ENCODE peak calls at places on chromosomes 6 and 20, in eight cellular contexts. K is mucosa of descending colon, X is nephron progenitor cell, J is endodermal cell, M is tibial artery, A is stomach, N is lower lobe of right lung, Q is AG10803. U is an unnamed sample.

GRCh38 chr6:84065718-84066290 is 32.2 kb downstream of the MRAP2 start:
- DNase-seq in K (no peak), X (no peak), J (no peak), M (no peak), A (no peak), N (no peak), Q (peak), U (no peak)

GRCh38 chr6:155628315-155628714 is 172.7 kb upstream of the NOX3 start:
- DNase-seq in K (no peak), X (no peak), J (no peak), M (no peak), A (no peak), N (no peak), Q (no peak), U (no peak)

GRCh38 chr20:3314391-3314790 is 75.4 kb upstream of the SLC4A11 start:
- DNase-seq in K (no peak), X (no peak), J (no peak), M (no peak), A (no peak), N (no peak), Q (no peak), U (no peak)

GRCh38 chr6:90044182-90044832 is 150.0 kb downstream of the GJA10 start:
- DNase-seq in K (no peak), X (no peak), J (no peak), M (no peak), A (no peak), N (no peak), Q (no peak), U (no peak)

GRCh38 chr6:87291879-87292278 is 30.5 kb upstream of the SMIM8 start:
- DNase-seq in K (no peak), X (no peak), J (no peak), M (no peak), A (no peak), N (no peak), Q (no peak), U (no peak)

GRCh38 chr20:2558581-2559301 is 22.4 kb downstream of the TMC2 start:
- DNase-seq in K (no peak), X (peak), J (peak), M (no peak), A (no peak), N (no peak), Q (no peak), U (peak)

GRCh38 chr6:34973547-34974248 is 84.6 kb downstream of the ANKS1A start:
- DNase-seq in K (no peak), X (no peak), J (no peak), M (no peak), A (no peak), N (no peak), Q (no peak), U (no peak)

GRCh38 chr6:21201181-21201580 is 392.4 kb upstream of the SOX4 start:
- DNase-seq in K (no peak), X (no peak), J (no peak), M (no peak), A (no peak), N (no peak), Q (no peak), U (no peak)

GRCh38 chr6:76422814-76423213 is 350.4 kb upstream of the IMPG1 start:
- DNase-seq in K (no peak), X (no peak), J (peak), M (no peak), A (no peak), N (no peak), Q (no peak), U (no peak)

GRCh38 chr20:57655812-57656161 is 35.6 kb upstream of the ZBP1 start:
- DNase-seq in K (peak), X (no peak), J (no peak), M (no peak), A (peak), N (no peak), Q (no peak), U (no peak)

GRCh38 chr20:50434653-50435396 is 75.4 kb upstream of the PTPN1 start:
- DNase-seq in K (no peak), X (no peak), J (peak), M (no peak), A (no peak), N (no peak), Q (peak), U (no peak)

GRCh38 chr6:105204331-105204730 is 24.5 kb upstream of the POPDC3 start:
- DNase-seq in K (no peak), X (no peak), J (no peak), M (no peak), A (no peak), N (no peak), Q (peak), U (no peak)

GRCh38 chr6:111482236-111482958 is 621 bp downstream of the REV3L start:
- DNase-seq in K (peak), X (peak), J (peak), M (peak), A (peak), N (peak), Q (peak), U (peak)

GRCh38 chr6:97077380-97077779 is 152.9 kb downstream of the KLHL32 start:
- DNase-seq in K (no peak), X (no peak), J (no peak), M (no peak), A (no peak), N (no peak), Q (no peak), U (no peak)

GRCh38 chr20:11130554-11131166 is 456.9 kb upstream of the JAG1 start:
- DNase-seq in K (no peak), X (no peak), J (no peak), M (no peak), A (no peak), N (no peak), Q (no peak), U (no peak)

GRCh38 chr6:22372922-22373321 is 76.1 kb upstream of the PRL start:
- DNase-seq in K (no peak), X (no peak), J (no peak), M (no peak), A (no peak), N (no peak), Q (no peak), U (no peak)

GRCh38 chr20:57735831-57736737 is 26.3 kb upstream of the PMEPA1 start:
- DNase-seq in K (no peak), X (no peak), J (no peak), M (no peak), A (no peak), N (peak), Q (no peak), U (no peak)

GRCh38 chr20:4056880-4057279 is 41.5 kb upstream of the RNF24 start:
- DNase-seq in K (no peak), X (no peak), J (peak), M (no peak), A (no peak), N (no peak), Q (no peak), U (no peak)

GRCh38 chr6:147384737-147385710 is 123.5 kb upstream of the SAMD5 start:
- DNase-seq in K (no peak), X (no peak), J (no peak), M (no peak), A (no peak), N (no peak), Q (no peak), U (no peak)

GRCh38 chr20:61739086-61739831 is 326.4 kb downstream of the TAF4 start:
- DNase-seq in K (no peak), X (no peak), J (no peak), M (no peak), A (no peak), N (peak), Q (no peak), U (no peak)

GRCh38 chr20:42754713-42755112 is 435.0 kb downstream of the PTPRT start:
- DNase-seq in K (no peak), X (no peak), J (no peak), M (no peak), A (no peak), N (peak), Q (no peak), U (no peak)

GRCh38 chr6:1636971-1637871 is 27.5 kb downstream of the FOXC1 start:
- DNase-seq in K (no peak), X (no peak), J (peak), M (no peak), A (peak), N (no peak), Q (no peak), U (no peak)

GRCh38 chr20:48682529-48683385 is 145.0 kb downstream of the PREX1 start:
- DNase-seq in K (peak), X (peak), J (peak), M (peak), A (peak), N (peak), Q (peak), U (peak)

GRCh38 chr6:53811082-53811481 is 16.3 kb downstream of the LRRC1 start:
- DNase-seq in K (peak), X (no peak), J (peak), M (no peak), A (peak), N (peak), Q (peak), U (peak)

GRCh38 chr20:46302119-46302518 is 6.2 kb downstream of the CDH22 start:
- DNase-seq in K (no peak), X (no peak), J (no peak), M (no peak), A (no peak), N (no peak), Q (no peak), U (no peak)

GRCh38 chr6:144330588-144330987 is 45.5 kb downstream of the UTRN start:
- DNase-seq in K (no peak), X (no peak), J (peak), M (no peak), A (peak), N (peak), Q (no peak), U (peak)

GRCh38 chr6:158596861-158597260 is 37.0 kb downstream of the TMEM181 start:
- DNase-seq in K (no peak), X (no peak), J (no peak), M (no peak), A (no peak), N (no peak), Q (no peak), U (no peak)

GRCh38 chr6:159910342-159910741 is 19.6 kb downstream of the MAS1 start:
- DNase-seq in K (no peak), X (no peak), J (no peak), M (no peak), A (no peak), N (no peak), Q (no peak), U (no peak)

GRCh38 chr20:37760322-37760721 is 66.5 kb downstream of the CTNNBL1 start:
- DNase-seq in K (no peak), X (no peak), J (no peak), M (no peak), A (no peak), N (no peak), Q (no peak), U (no peak)

GRCh38 chr20:37756234-37756633 is 62.4 kb downstream of the CTNNBL1 start:
- DNase-seq in K (no peak), X (no peak), J (no peak), M (no peak), A (no peak), N (no peak), Q (no peak), U (no peak)

GRCh38 chr20:37759761-37760209 is 66.0 kb downstream of the CTNNBL1 start:
- DNase-seq in K (no peak), X (no peak), J (no peak), M (no peak), A (no peak), N (no peak), Q (no peak), U (no peak)

GRCh38 chr20:37757550-37757949 is 63.7 kb downstream of the CTNNBL1 start:
- DNase-seq in K (no peak), X (no peak), J (peak), M (no peak), A (no peak), N (no peak), Q (no peak), U (no peak)

GRCh38 chr20:37758332-37758731 is 64.5 kb downstream of the CTNNBL1 start:
- DNase-seq in K (no peak), X (peak), J (peak), M (no peak), A (no peak), N (no peak), Q (no peak), U (no peak)
- TF ChIP-seq CTCF in K (peak), X (peak), J (peak), M (no peak), A (no peak), N (no peak), Q (no peak), U (no peak)

GRCh38 chr20:40532103-40532502 is 156.9 kb downstream of the MAFB start:
- DNase-seq in K (no peak), X (peak), J (peak), M (no peak), A (no peak), N (no peak), Q (no peak), U (no peak)
- TF ChIP-seq CTCF in K (no peak), X (peak), J (peak), M (no peak), A (no peak), N (peak), Q (peak), U (no peak)

GRCh38 chr6:13528777-13529343 is 41.5 kb upstream of the GFOD1 start:
- DNase-seq in K (no peak), X (no peak), J (peak), M (no peak), A (no peak), N (no peak), Q (no peak), U (no peak)
- TF ChIP-seq CTCF in K (no peak), X (no peak), J (no peak), M (no peak), A (no peak), N (no peak), Q (no peak), U (no peak)

DNA sequence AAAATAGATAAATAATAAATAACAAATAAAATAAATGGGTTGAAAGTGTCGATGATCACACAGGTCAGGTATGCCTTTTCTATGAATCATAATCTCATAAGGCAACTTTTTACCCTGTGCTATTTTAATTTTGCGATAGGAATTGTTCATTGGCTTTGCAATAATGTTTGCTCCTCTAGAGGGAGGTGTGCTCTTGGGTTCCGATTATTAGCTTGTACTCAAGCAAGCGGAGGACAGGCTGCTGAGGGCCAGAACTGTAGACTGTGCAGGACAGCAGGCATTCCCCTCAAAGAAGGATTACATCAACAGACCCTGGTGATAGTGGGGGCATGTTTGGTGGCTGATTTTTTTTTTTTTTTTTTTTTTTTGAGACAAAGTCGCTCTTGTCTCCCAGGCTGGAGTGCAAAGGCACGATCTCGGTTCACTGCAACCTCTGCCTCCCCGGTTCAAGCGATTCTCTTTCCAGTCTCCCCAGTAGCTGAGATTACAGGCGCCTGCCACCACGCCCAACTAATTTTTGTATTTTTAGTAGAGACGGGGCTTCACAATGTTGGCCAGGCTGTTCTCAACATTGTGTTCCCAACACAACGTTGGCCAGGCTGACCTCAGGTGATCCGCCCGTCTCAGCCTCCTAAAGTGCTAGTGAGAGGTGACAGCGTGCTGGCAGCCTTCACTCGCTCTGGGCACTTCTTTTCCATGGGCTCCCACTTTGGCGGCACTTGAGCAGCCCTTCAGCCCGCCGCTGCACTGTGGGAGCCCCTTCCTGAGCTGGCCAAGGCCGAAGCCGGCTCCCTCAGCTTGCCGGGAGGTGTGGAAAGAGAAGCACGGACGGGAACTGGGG is 35.6 kb downstream of the RIOK1 start:
- DNase-seq in K (no peak), X (no peak), J (no peak), M (no peak), A (no peak), N (no peak), Q (peak), U (peak)
- TF ChIP-seq CTCF in K (no peak), X (peak), J (peak), M (no peak), A (no peak), N (peak), Q (peak), U (peak)

GRCh38 chr6:63816979-63817436 is 181.4 kb downstream of the PHF3 start:
- DNase-seq in K (no peak), X (no peak), J (peak), M (no peak), A (no peak), N (no peak), Q (no peak), U (no peak)
- TF ChIP-seq CTCF in K (no peak), X (no peak), J (peak), M (no peak), A (no peak), N (no peak), Q (peak), U (no peak)

GRCh38 chr6:66662196-66662595 is 955.2 kb upstream of the EYS start:
- DNase-seq in K (no peak), X (no peak), J (no peak), M (no peak), A (no peak), N (no peak), Q (no peak), U (no peak)
- TF ChIP-seq CTCF in K (no peak), X (peak), J (peak), M (no peak), A (no peak), N (no peak), Q (no peak), U (no peak)